ENCODE peak calls at places on chromosomes 5 and 9, in six cellular contexts. C, F, K, Z, A and I are unnamed samples. For H3K4me1, the result is how much of the 10 kb centered on the place peaks cover.

GRCh38 chr5:30572279-30572678 is 621.2 kb upstream of the CDH6 start:
- DNase-seq in C (no peak), F (no peak), K (no peak), Z (no peak), A (peak), I (no peak)

GRCh38 chr9:21294904-21295538 is 10.1 kb downstream of the IFNA5 start:
- DNase-seq in C (no peak), F (no peak), K (no peak), Z (no peak), A (no peak), I (no peak)

GRCh38 chr5:139862313-139862712 is 66.7 kb downstream of the PSD2 start:
- DNase-seq in C (no peak), F (no peak), K (no peak), Z (no peak), A (peak), I (no peak)

GRCh38 chr9:4308482-4308881 is 8.6 kb upstream of the GLIS3 start:
- DNase-seq in C (no peak), F (no peak), K (no peak), Z (no peak), A (no peak), I (no peak)

GRCh38 chr5:132822650-132823480 is 7.6 kb downstream of the SHROOM1 start:
- DNase-seq in C (no peak), F (no peak), K (no peak), Z (no peak), A (peak), I (no peak)

GRCh38 chr5:35202319-35203111 is 27.8 kb downstream of the PRLR start:
- DNase-seq in C (no peak), F (no peak), K (peak), Z (peak), A (peak), I (no peak)

GRCh38 chr5:139140631-139141071 is 57.5 kb downstream of the SIL1 start:
- DNase-seq in C (no peak), F (no peak), K (no peak), Z (no peak), A (peak), I (no peak)

GRCh38 chr9:116080561-116080960 is 73.0 kb upstream of the PAPPA start:
- DNase-seq in C (no peak), F (no peak), K (no peak), Z (no peak), A (no peak), I (no peak)

GRCh38 chr9:125763373-125763772 is 16.2 kb downstream of the PBX3 start:
- DNase-seq in C (no peak), F (no peak), K (peak), Z (no peak), A (peak), I (no peak)

GRCh38 chr5:103891151-103891550 is 328.6 kb upstream of the NUDT12 start:
- DNase-seq in C (no peak), F (no peak), K (no peak), Z (no peak), A (peak), I (no peak)

GRCh38 chr5:96404191-96404867 is 28.7 kb downstream of the PCSK1 start:
- DNase-seq in C (no peak), F (no peak), K (no peak), Z (no peak), A (no peak), I (no peak)

GRCh38 chr5:168261212-168261575 is 30.3 kb upstream of the WWC1 start:
- DNase-seq in C (no peak), F (no peak), K (no peak), Z (no peak), A (no peak), I (no peak)

GRCh38 chr5:122311888-122312669 is at the start of gene SNCAIP:
- DNase-seq in C (peak), F (peak), K (peak), Z (no peak), A (peak), I (no peak)

GRCh38 chr5:99032234-99033013 is 103.6 kb upstream of the CHD1 start:
- DNase-seq in C (peak), F (no peak), K (peak), Z (peak), A (peak), I (no peak)

GRCh38 chr9:5122542-5122941 is 62.9 kb downstream of the INSL6 start:
- DNase-seq in C (no peak), F (no peak), K (no peak), Z (no peak), A (no peak), I (no peak)

GRCh38 chr5:77867194-77867691 is 91.1 kb upstream of the TBCA start:
- DNase-seq in C (no peak), F (no peak), K (peak), Z (no peak), A (no peak), I (no peak)

GRCh38 chr5:175264406-175264805 is 179.6 kb downstream of the DRD1 start:
- DNase-seq in C (no peak), F (no peak), K (no peak), Z (no peak), A (no peak), I (no peak)

GRCh38 chr9:87725356-87725899 is 491 bp upstream of the CTSL start:
- DNase-seq in C (peak), F (no peak), K (peak), Z (no peak), A (peak), I (no peak)

GRCh38 chr9:126465977-126466376 is 139.3 kb downstream of the MVB12B start:
- DNase-seq in C (no peak), F (peak), K (no peak), Z (no peak), A (no peak), I (no peak)

GRCh38 chr5:97553829-97554452 is 370.9 kb upstream of the RIOK2 start:
- DNase-seq in C (no peak), F (no peak), K (no peak), Z (no peak), A (no peak), I (no peak)

GRCh38 chr9:90423661-90424193 is 218.9 kb downstream of the DIRAS2 start:
- DNase-seq in C (no peak), F (no peak), K (peak), Z (no peak), A (no peak), I (no peak)

GRCh38 chr5:170161069-170161468 is 55.4 kb downstream of the FOXI1 start:
- DNase-seq in C (no peak), F (no peak), K (no peak), Z (no peak), A (no peak), I (no peak)

GRCh38 chr9:92332577-92333287 is 7.0 kb downstream of the CENPP start:
- DNase-seq in C (no peak), F (no peak), K (no peak), Z (no peak), A (peak), I (no peak)

GRCh38 chr5:125874717-125875116 is 548.5 kb upstream of the GRAMD2B start:
- DNase-seq in C (no peak), F (no peak), K (no peak), Z (no peak), A (no peak), I (no peak)

GRCh38 chr5:133387091-133387490 is 225.2 kb downstream of the FSTL4 start:
- DNase-seq in C (peak), F (no peak), K (no peak), Z (no peak), A (no peak), I (no peak)

GRCh38 chr5:7897014-7897600 is 28.2 kb downstream of the MTRR start:
- DNase-seq in C (no peak), F (no peak), K (peak), Z (peak), A (peak), I (no peak)

DNA sequence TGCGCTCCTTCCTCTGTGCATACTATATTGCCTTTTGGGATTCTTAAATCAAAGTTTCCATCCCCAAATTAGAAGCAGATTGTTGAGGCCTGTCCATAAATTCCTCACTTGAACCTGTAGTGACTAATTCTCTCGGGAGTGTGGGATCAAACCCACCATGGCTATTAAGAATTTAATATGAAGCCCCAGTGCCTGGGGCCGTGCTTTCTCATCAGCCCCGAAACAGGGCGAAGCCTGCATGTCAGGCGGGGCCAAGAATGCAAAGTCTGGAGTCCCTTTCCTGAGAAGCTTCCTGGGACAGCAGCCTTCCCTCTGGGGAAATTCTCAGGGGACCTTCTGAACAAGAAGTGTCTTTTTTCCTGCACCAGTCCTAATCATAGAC is 29.3 kb upstream of the FAT2 start:
- DNase-seq in C (no peak), F (no peak), K (no peak), Z (no peak), A (no peak), I (no peak)
- H3K4me1 ChIP-seq in C (under half), F (under half), K (under half), Z (under half), A (under half), I (under half)

GRCh38 chr9:131417264-131418142 is 23.6 kb downstream of the PRRC2B start:
- DNase-seq in C (no peak), F (no peak), K (no peak), Z (no peak), A (no peak), I (no peak)

GRCh38 chr9:131419029-131419614 is 25.2 kb downstream of the PRRC2B start:
- DNase-seq in C (no peak), F (no peak), K (no peak), Z (no peak), A (no peak), I (no peak)

GRCh38 chr9:131419716-131420115 is 25.8 kb downstream of the PRRC2B start:
- DNase-seq in C (no peak), F (no peak), K (no peak), Z (no peak), A (no peak), I (no peak)

GRCh38 chr9:131416509-131416908 is 22.6 kb downstream of the PRRC2B start:
- DNase-seq in C (no peak), F (no peak), K (no peak), Z (no peak), A (no peak), I (no peak)

DNA sequence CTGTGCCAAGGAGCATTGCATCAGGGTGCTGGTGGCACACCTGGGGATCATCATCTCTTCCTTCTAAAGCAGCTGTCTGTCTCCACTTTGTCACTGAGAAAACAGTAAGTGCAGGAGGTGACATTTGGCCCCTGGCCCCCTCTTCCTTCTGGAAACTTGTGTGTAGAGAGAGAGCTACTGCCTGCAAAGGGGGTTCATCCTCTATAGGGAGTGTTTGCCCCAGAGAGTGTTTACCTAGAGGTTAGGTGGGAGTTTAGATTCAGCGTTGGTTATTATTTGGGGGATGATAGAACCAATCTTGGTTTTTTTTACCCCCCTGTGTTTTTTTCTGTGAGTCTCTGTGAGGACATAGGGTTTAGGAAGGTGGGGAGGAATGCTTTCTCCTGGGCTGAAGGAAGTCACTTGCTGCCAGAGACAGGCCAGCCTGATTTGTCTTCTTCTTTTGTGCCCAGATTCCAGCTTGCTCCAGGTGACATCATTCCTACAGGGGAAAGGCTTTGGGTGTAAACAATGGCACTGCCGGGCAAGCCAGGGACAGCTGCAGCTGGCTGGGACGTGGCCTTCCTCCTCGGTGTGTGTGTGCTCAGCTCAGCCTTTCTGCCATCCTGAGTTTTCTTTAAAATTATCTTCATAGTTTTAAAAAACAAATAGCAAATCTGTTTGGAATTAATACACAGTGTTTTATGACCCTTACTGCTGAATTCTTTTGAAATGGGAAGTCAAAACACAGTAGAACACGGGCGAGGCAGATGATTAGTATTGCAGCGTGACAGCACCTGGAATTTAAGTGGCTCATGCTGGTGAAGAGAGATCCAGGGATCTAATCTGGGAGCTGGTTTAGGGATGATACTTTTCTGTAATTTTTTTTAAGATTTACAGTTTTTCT is 24.5 kb downstream of the PRRC2B start:
- DNase-seq in C (no peak), F (peak), K (no peak), Z (no peak), A (no peak), I (no peak)
- H3K4me1 ChIP-seq in C (half or more), F (half or more), K (half or more), Z (half or more), A (under half), I (half or more)

GRCh38 chr9:97277953-97278352 is 29.5 kb upstream of the CCDC180 start:
- DNase-seq in C (no peak), F (no peak), K (no peak), Z (no peak), A (no peak), I (no peak)
- H3K4me1 ChIP-seq in C (under half), F (under half), K (under half), Z (under half), A (under half), I (under half)

DNA sequence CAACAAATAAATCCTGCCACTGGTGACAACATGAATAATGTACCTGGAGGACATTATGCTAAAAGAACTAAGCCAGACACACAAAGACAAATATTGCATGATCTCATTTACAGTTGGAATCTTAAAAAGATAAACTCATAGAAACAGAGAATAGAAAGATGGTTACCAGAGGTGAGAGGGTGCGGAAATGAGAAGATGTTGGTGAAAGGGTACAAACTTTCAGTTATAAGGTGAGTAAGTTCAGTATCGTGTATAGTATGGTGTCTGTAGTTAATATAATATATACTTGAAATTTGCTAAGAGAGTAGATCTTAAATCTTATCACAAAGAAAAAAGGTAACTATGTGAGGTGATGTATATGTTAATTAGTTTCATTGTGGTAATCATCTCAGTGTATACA is 63.3 kb downstream of the PRRC1 start:
- DNase-seq in C (no peak), F (no peak), K (no peak), Z (no peak), A (no peak), I (no peak)
- H3K4me1 ChIP-seq in C (under half), F (under half), K (under half), Z (under half), A (under half), I (under half)

GRCh38 chr9:99133145-99133544 is 28.2 kb downstream of the TGFBR1 start:
- DNase-seq in C (no peak), F (no peak), K (no peak), Z (no peak), A (no peak), I (no peak)
- H3K4me1 ChIP-seq in C (under half), F (under half), K (under half), Z (half or more), A (under half), I (half or more)

DNA sequence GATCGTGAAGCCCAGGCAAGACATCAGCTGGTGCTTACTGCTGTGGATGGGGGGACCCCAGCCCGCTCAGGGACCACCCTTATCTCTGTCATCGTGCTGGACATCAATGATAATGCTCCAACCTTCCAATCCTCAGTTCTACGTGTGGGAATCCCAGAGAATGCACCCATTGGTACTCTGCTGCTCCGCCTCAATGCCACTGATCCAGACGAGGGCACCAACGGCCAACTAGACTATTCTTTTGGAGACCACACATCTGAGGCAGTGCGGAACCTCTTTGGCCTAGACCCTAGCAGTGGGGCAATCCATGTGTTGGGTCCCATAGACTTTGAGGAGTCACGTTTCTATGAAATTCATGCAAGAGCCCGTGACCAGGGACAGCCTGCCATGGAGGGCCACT is 960 bp downstream of the PCDHGC5 start:
- DNase-seq in C (no peak), F (no peak), K (no peak), Z (no peak), A (no peak), I (no peak)
- H3K4me1 ChIP-seq in C (under half), F (under half), K (under half), Z (under half), A (under half), I (under half)